ENCODE peak calls at places on chromosomes 12 and 14, in eight cellular contexts. One of them, this sample, is unnamed.

GRCh38 chr12:95574030-95574429 is 22.8 kb upstream of the USP44 start:
- DNase-seq in adipocyte: no peak
- DNase-seq in activated naive CD8-positive, alpha-beta T cell treated with anti-CD3 and anti-CD28 coated beads, Interleukin-2, amount 50 U/mL, for 24 hours: no peak
- DNase-seq in mesothelial cell of epicardium: no peak
- DNase-seq in activated T-helper 1 cell treated with Interleukin-2 at 50 U/mL for 16 hours: no peak
- DNase-seq in GM20000: peak
- DNase-seq in HTR-8/SVneo: no peak
- DNase-seq in CD4-positive, alpha-beta memory T cell: no peak
- DNase-seq in this sample: no peak

GRCh38 chr12:15584366-15585041 is 204.7 kb downstream of the EPS8 start:
- DNase-seq in HTR-8/SVneo: peak
- DNase-seq in activated T-helper 1 cell treated with Interleukin-2 at 50 U/mL for 16 hours: no peak
- DNase-seq in GM20000: peak
- DNase-seq in adipocyte: peak
- DNase-seq in CD4-positive, alpha-beta memory T cell: peak
- DNase-seq in activated naive CD8-positive, alpha-beta T cell treated with anti-CD3 and anti-CD28 coated beads, Interleukin-2, amount 50 U/mL, for 24 hours: peak
- DNase-seq in mesothelial cell of epicardium: no peak
- DNase-seq in this sample: no peak

GRCh38 chr12:75725505-75726120 is 214.2 kb upstream of the KRR1 start:
- DNase-seq in mesothelial cell of epicardium: no peak
- DNase-seq in activated T-helper 1 cell treated with Interleukin-2 at 50 U/mL for 16 hours: no peak
- DNase-seq in adipocyte: peak
- DNase-seq in activated naive CD8-positive, alpha-beta T cell treated with anti-CD3 and anti-CD28 coated beads, Interleukin-2, amount 50 U/mL, for 24 hours: no peak
- DNase-seq in GM20000: no peak
- DNase-seq in HTR-8/SVneo: peak
- DNase-seq in CD4-positive, alpha-beta memory T cell: no peak
- DNase-seq in this sample: peak

GRCh38 chr12:103791350-103791920 is 49.6 kb downstream of the NT5DC3 start:
- DNase-seq in CD4-positive, alpha-beta memory T cell: no peak
- DNase-seq in GM20000: no peak
- DNase-seq in adipocyte: no peak
- DNase-seq in mesothelial cell of epicardium: no peak
- DNase-seq in HTR-8/SVneo: no peak
- DNase-seq in activated naive CD8-positive, alpha-beta T cell treated with anti-CD3 and anti-CD28 coated beads, Interleukin-2, amount 50 U/mL, for 24 hours: no peak
- DNase-seq in activated T-helper 1 cell treated with Interleukin-2 at 50 U/mL for 16 hours: no peak
- DNase-seq in this sample: no peak

GRCh38 chr12:114438635-114439256 is 32.8 kb upstream of the TBX5 start:
- DNase-seq in HTR-8/SVneo: no peak
- DNase-seq in GM20000: no peak
- DNase-seq in CD4-positive, alpha-beta memory T cell: no peak
- DNase-seq in activated T-helper 1 cell treated with Interleukin-2 at 50 U/mL for 16 hours: no peak
- DNase-seq in mesothelial cell of epicardium: no peak
- DNase-seq in adipocyte: no peak
- DNase-seq in activated naive CD8-positive, alpha-beta T cell treated with anti-CD3 and anti-CD28 coated beads, Interleukin-2, amount 50 U/mL, for 24 hours: no peak
- DNase-seq in this sample: no peak

GRCh38 chr14:55398679-55399078 is 13.0 kb downstream of the ATG14 start:
- DNase-seq in HTR-8/SVneo: peak
- DNase-seq in activated naive CD8-positive, alpha-beta T cell treated with anti-CD3 and anti-CD28 coated beads, Interleukin-2, amount 50 U/mL, for 24 hours: no peak
- DNase-seq in mesothelial cell of epicardium: no peak
- DNase-seq in GM20000: no peak
- DNase-seq in activated T-helper 1 cell treated with Interleukin-2 at 50 U/mL for 16 hours: no peak
- DNase-seq in CD4-positive, alpha-beta memory T cell: no peak
- DNase-seq in adipocyte: peak
- DNase-seq in this sample: peak

GRCh38 chr14:28952707-28953106 is 186.1 kb downstream of the FOXG1 start:
- DNase-seq in GM20000: no peak
- DNase-seq in HTR-8/SVneo: no peak
- DNase-seq in mesothelial cell of epicardium: no peak
- DNase-seq in activated naive CD8-positive, alpha-beta T cell treated with anti-CD3 and anti-CD28 coated beads, Interleukin-2, amount 50 U/mL, for 24 hours: no peak
- DNase-seq in adipocyte: no peak
- DNase-seq in CD4-positive, alpha-beta memory T cell: no peak
- DNase-seq in activated T-helper 1 cell treated with Interleukin-2 at 50 U/mL for 16 hours: no peak
- DNase-seq in this sample: no peak

GRCh38 chr12:87818416-87818815 is 210.8 kb downstream of the C12orf50 start:
- DNase-seq in HTR-8/SVneo: no peak
- DNase-seq in GM20000: no peak
- DNase-seq in activated naive CD8-positive, alpha-beta T cell treated with anti-CD3 and anti-CD28 coated beads, Interleukin-2, amount 50 U/mL, for 24 hours: no peak
- DNase-seq in mesothelial cell of epicardium: no peak
- DNase-seq in adipocyte: no peak
- DNase-seq in CD4-positive, alpha-beta memory T cell: no peak
- DNase-seq in activated T-helper 1 cell treated with Interleukin-2 at 50 U/mL for 16 hours: no peak
- DNase-seq in this sample: no peak

GRCh38 chr14:86936556-86936955 is 1056.4 kb downstream of the GALC start:
- DNase-seq in CD4-positive, alpha-beta memory T cell: no peak
- DNase-seq in activated naive CD8-positive, alpha-beta T cell treated with anti-CD3 and anti-CD28 coated beads, Interleukin-2, amount 50 U/mL, for 24 hours: no peak
- DNase-seq in activated T-helper 1 cell treated with Interleukin-2 at 50 U/mL for 16 hours: no peak
- DNase-seq in adipocyte: no peak
- DNase-seq in mesothelial cell of epicardium: no peak
- DNase-seq in HTR-8/SVneo: no peak
- DNase-seq in GM20000: no peak
- DNase-seq in this sample: no peak

GRCh38 chr14:53613404-53614253 is 343.0 kb downstream of the BMP4 start:
- DNase-seq in mesothelial cell of epicardium: no peak
- DNase-seq in GM20000: peak
- DNase-seq in activated naive CD8-positive, alpha-beta T cell treated with anti-CD3 and anti-CD28 coated beads, Interleukin-2, amount 50 U/mL, for 24 hours: no peak
- DNase-seq in activated T-helper 1 cell treated with Interleukin-2 at 50 U/mL for 16 hours: no peak
- DNase-seq in HTR-8/SVneo: peak
- DNase-seq in adipocyte: no peak
- DNase-seq in CD4-positive, alpha-beta memory T cell: no peak
- DNase-seq in this sample: peak

This sample was measured in SJSA1.